ENCODE peak calls at places on chromosomes 11 and 22, in four cellular contexts. One of them, this sample, is unnamed.

GRCh38 chr11:131025020-131025419 is 108.7 kb upstream of the SNX19 start:
- DNase-seq in heart left ventricle: no peak
- DNase-seq in cardiac muscle cell: peak; percentile 36
- DNase-seq in spleen: no peak
- DNase-seq in this sample: no peak

GRCh38 chr11:14443642-14444041 is 56.0 kb downstream of the COPB1 start:
- DNase-seq in spleen: no peak
- DNase-seq in heart left ventricle: no peak
- DNase-seq in cardiac muscle cell: peak; percentile 38
- DNase-seq in this sample: no peak

GRCh38 chr11:20592741-20593140 is 6.7 kb upstream of the SLC6A5 start:
- DNase-seq in cardiac muscle cell: no peak
- DNase-seq in heart left ventricle: no peak
- DNase-seq in spleen: no peak
- DNase-seq in this sample: no peak

GRCh38 chr11:14373941-14374646 is 15.1 kb upstream of the RRAS2 start:
- DNase-seq in spleen: no peak
- DNase-seq in cardiac muscle cell: no peak
- DNase-seq in heart left ventricle: peak; percentile 36
- DNase-seq in this sample: no peak

GRCh38 chr22:20155330-20156041 is 4.6 kb upstream of the CCDC188 start:
- DNase-seq in heart left ventricle: peak; percentile 73
- DNase-seq in spleen: peak; percentile 90
- DNase-seq in cardiac muscle cell: no peak
- DNase-seq in this sample: no peak

GRCh38 chr11:119361056-119361787 is 14.7 kb upstream of the MFRP start:
- DNase-seq in heart left ventricle: peak; percentile 73
- DNase-seq in spleen: peak; percentile 37
- DNase-seq in cardiac muscle cell: peak; percentile 87
- DNase-seq in this sample: peak; percentile 91

GRCh38 chr11:100403817-100404216 is 283.3 kb upstream of the ARHGAP42 start:
- DNase-seq in heart left ventricle: no peak
- DNase-seq in cardiac muscle cell: peak; percentile 42
- DNase-seq in spleen: no peak
- DNase-seq in this sample: peak; percentile 73

GRCh38 chr11:79388201-79388600 is 52.6 kb downstream of the TENM4 start:
- DNase-seq in cardiac muscle cell: no peak
- DNase-seq in heart left ventricle: no peak
- DNase-seq in spleen: no peak
- DNase-seq in this sample: no peak

GRCh38 chr22:27206001-27206746 is 548.8 kb downstream of the MIAT start:
- DNase-seq in spleen: no peak
- DNase-seq in heart left ventricle: no peak
- DNase-seq in cardiac muscle cell: no peak
- DNase-seq in this sample: no peak

GRCh38 chr11:117734596-117734995 is 62.4 kb downstream of the DSCAML1 start:
- DNase-seq in spleen: peak; percentile 32
- DNase-seq in heart left ventricle: no peak
- DNase-seq in cardiac muscle cell: no peak
- DNase-seq in this sample: no peak

GRCh38 chr22:25716637-25717036 is 25.4 kb upstream of the MYO18B start:
- DNase-seq in spleen: no peak
- DNase-seq in heart left ventricle: no peak
- DNase-seq in cardiac muscle cell: no peak
- DNase-seq in this sample: no peak

GRCh38 chr11:8652140-8652539 is 30.3 kb downstream of the TRIM66 start:
- DNase-seq in spleen: no peak
- DNase-seq in cardiac muscle cell: no peak
- DNase-seq in heart left ventricle: no peak
- DNase-seq in this sample: no peak

GRCh38 chr11:71179877-71180276 is 72.5 kb downstream of the SHANK2 start:
- DNase-seq in heart left ventricle: no peak
- DNase-seq in cardiac muscle cell: no peak
- DNase-seq in spleen: no peak
- DNase-seq in this sample: peak; percentile 78

GRCh38 chr22:24894998-24895397 is 51.5 kb downstream of the LHFPL7 start:
- DNase-seq in heart left ventricle: peak; percentile 80
- DNase-seq in cardiac muscle cell: peak; percentile 21
- DNase-seq in spleen: no peak
- DNase-seq in this sample: no peak

GRCh38 chr11:70142171-70142875 is 60.8 kb upstream of the FADD start:
- DNase-seq in cardiac muscle cell: no peak
- DNase-seq in spleen: no peak
- DNase-seq in heart left ventricle: no peak
- DNase-seq in this sample: peak; percentile 39

GRCh38 chr11:101718406-101718805 is 134.6 kb upstream of the TRPC6 start:
- DNase-seq in heart left ventricle: no peak
- DNase-seq in cardiac muscle cell: no peak
- DNase-seq in spleen: no peak
- DNase-seq in this sample: no peak

GRCh38 chr22:19679476-19680099 is 34.7 kb upstream of the SEPTIN5 start:
- DNase-seq in spleen: peak; percentile 90
- DNase-seq in heart left ventricle: peak; percentile 44
- DNase-seq in cardiac muscle cell: peak; percentile 33
- DNase-seq in this sample: no peak

GRCh38 chr22:47171441-47172221 is 409.2 kb downstream of the TBC1D22A start:
- DNase-seq in spleen: peak; percentile 75
- DNase-seq in cardiac muscle cell: no peak
- DNase-seq in heart left ventricle: peak; percentile 6
- DNase-seq in this sample: no peak

GRCh38 chr11:78039919-78040671 is 17.0 kb upstream of the KCTD14 start:
- DNase-seq in cardiac muscle cell: peak; percentile 63
- DNase-seq in heart left ventricle: peak; percentile 56
- DNase-seq in spleen: peak; percentile 79
- DNase-seq in this sample: no peak

GRCh38 chr11:130852589-130852988 is 63.7 kb downstream of the SNX19 start:
- DNase-seq in heart left ventricle: no peak
- DNase-seq in spleen: no peak
- DNase-seq in cardiac muscle cell: no peak
- DNase-seq in this sample: no peak

GRCh38 chr22:19579113-19579811 is 55.1 kb upstream of the CLDN5 start:
- DNase-seq in heart left ventricle: no peak
- DNase-seq in cardiac muscle cell: no peak
- DNase-seq in spleen: no peak
- DNase-seq in this sample: no peak

GRCh38 chr11:69711824-69712801 is 8.3 kb upstream of the FGF19 start:
- DNase-seq in spleen: peak; percentile 68
- DNase-seq in heart left ventricle: no peak
- DNase-seq in cardiac muscle cell: no peak
- DNase-seq in this sample: no peak

GRCh38 chr11:15276616-15277015 is 161.9 kb downstream of the INSC start:
- DNase-seq in cardiac muscle cell: peak; percentile 26
- DNase-seq in heart left ventricle: no peak
- DNase-seq in spleen: no peak
- DNase-seq in this sample: peak; percentile 13

GRCh38 chr11:2390091-2390870 is 10.3 kb upstream of the TSSC4 start:
- DNase-seq in cardiac muscle cell: no peak
- DNase-seq in spleen: no peak
- DNase-seq in heart left ventricle: no peak
- DNase-seq in this sample: no peak

GRCh38 chr11:721913-722811 is 16.1 kb downstream of the EPS8L2 start:
- DNase-seq in spleen: peak; percentile 94
- DNase-seq in heart left ventricle: no peak
- DNase-seq in cardiac muscle cell: no peak
- DNase-seq in this sample: no peak

GRCh38 chr11:86737752-86738151 is 62.6 kb upstream of the PRSS23 start:
- DNase-seq in spleen: no peak
- DNase-seq in heart left ventricle: no peak
- DNase-seq in cardiac muscle cell: no peak
- DNase-seq in this sample: no peak

GRCh38 chr11:12288934-12289666 is 88.3 kb upstream of the PARVA start:
- DNase-seq in heart left ventricle: no peak
- DNase-seq in spleen: no peak
- DNase-seq in cardiac muscle cell: no peak
- DNase-seq in this sample: peak; percentile 37

GRCh38 chr11:103883856-103884255 is 152.6 kb upstream of the DDI1 start:
- DNase-seq in cardiac muscle cell: peak; percentile 24
- DNase-seq in heart left ventricle: no peak
- DNase-seq in spleen: no peak
- DNase-seq in this sample: no peak

GRCh38 chr11:108340958-108341357 is 118.1 kb downstream of the ATM start:
- DNase-seq in spleen: no peak
- DNase-seq in cardiac muscle cell: no peak
- DNase-seq in heart left ventricle: no peak
- DNase-seq in this sample: peak; percentile 88

GRCh38 chr22:19097518-19097917 is 24.7 kb downstream of the DGCR2 start:
- DNase-seq in heart left ventricle: no peak
- DNase-seq in cardiac muscle cell: no peak
- DNase-seq in spleen: no peak
- DNase-seq in this sample: no peak

GRCh38 chr11:57484141-57484710 is 23.9 kb downstream of the RTN4RL2 start:
- DNase-seq in heart left ventricle: no peak
- DNase-seq in spleen: peak; percentile 86
- DNase-seq in cardiac muscle cell: no peak
- DNase-seq in this sample: no peak

GRCh38 chr11:2237457-2238238 is 32.7 kb downstream of the ASCL2 start:
- DNase-seq in cardiac muscle cell: no peak
- DNase-seq in spleen: peak; percentile 47
- DNase-seq in heart left ventricle: no peak
- DNase-seq in this sample: no peak

GRCh38 chr11:63504054-63504453 is 1.8 kb upstream of the LGALS12 start:
- DNase-seq in spleen: no peak
- DNase-seq in heart left ventricle: no peak
- DNase-seq in cardiac muscle cell: no peak
- DNase-seq in this sample: no peak
- H3K4me3 ChIP-seq in spleen: no peak overlapping the region
- H3K4me3 ChIP-seq in heart left ventricle: no peak overlapping the region
- H3K4me3 ChIP-seq in cardiac muscle cell: no peak overlapping the region
- H3K4me3 ChIP-seq in this sample: no peak overlapping the region

GRCh38 chr22:37181681-37182080 is 6.4 kb downstream of the C1QTNF6 start:
- DNase-seq in heart left ventricle: no peak
- DNase-seq in spleen: no peak
- DNase-seq in cardiac muscle cell: no peak
- DNase-seq in this sample: no peak

GRCh38 chr22:37183432-37184379 is 4.3 kb downstream of the C1QTNF6 start:
- DNase-seq in cardiac muscle cell: no peak
- DNase-seq in heart left ventricle: no peak
- DNase-seq in spleen: peak; percentile 71
- DNase-seq in this sample: no peak

GRCh38 chr22:37182949-37183245 is 5.2 kb downstream of the C1QTNF6 start:
- DNase-seq in spleen: peak; percentile 69
- DNase-seq in heart left ventricle: no peak
- DNase-seq in cardiac muscle cell: no peak
- DNase-seq in this sample: no peak

GRCh38 chr22:37180531-37181231 is 7.4 kb downstream of the C1QTNF6 start:
- DNase-seq in heart left ventricle: no peak
- DNase-seq in cardiac muscle cell: no peak
- DNase-seq in spleen: peak; percentile 70
- DNase-seq in this sample: no peak

GRCh38 chr22:37182101-37182948 is 5.7 kb downstream of the C1QTNF6 start:
- DNase-seq in cardiac muscle cell: no peak
- DNase-seq in heart left ventricle: no peak
- DNase-seq in spleen: peak; percentile 71
- DNase-seq in this sample: no peak
- TF ChIP-seq CTCF in cardiac muscle cell: no peak
- TF ChIP-seq CTCF in heart left ventricle: no peak
- TF ChIP-seq CTCF in spleen: no peak
- TF ChIP-seq CTCF in this sample: no peak

DNA sequence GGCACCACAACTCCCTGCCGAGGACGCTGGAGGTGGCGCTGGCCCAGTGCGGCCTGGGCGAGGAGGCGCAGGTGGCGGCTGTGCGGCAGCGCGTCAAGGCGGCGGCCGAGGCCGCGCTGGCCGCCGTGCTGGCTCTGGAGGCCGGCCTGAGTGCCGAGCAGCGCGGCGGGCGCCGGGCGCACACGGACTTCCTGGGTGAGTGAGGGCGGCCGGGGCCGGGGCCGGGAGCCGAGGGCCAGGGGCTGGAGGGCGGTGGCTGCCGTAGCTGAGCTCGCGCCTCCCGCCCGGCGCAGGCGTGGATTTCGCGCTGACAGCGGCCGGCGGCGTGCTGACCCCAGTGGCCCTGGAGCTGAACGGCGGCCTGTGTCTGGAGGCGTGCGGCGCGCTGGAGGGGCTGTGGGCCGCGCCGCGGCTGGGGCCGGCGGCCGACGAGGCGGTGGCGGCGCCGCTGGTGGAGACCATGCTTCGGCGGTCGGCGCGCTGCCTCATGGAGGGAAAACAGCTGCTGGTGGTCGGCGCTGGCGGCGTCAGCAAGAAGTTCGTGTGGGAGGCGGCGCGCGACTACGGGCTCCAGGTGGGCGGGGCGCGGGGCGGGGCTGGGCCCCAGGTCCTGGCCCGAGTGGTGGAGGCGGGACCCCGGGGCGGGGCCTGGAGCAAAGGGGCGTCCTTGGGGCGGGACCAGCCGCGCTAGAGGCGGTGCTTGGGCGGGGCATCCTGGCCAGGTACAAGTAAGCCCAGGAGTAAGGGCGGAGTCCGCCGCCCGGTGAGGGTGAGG is 5.4 kb downstream of the CARNS1 start:
- DNase-seq in heart left ventricle: peak; percentile 96
- DNase-seq in cardiac muscle cell: peak; percentile 96
- DNase-seq in spleen: peak; percentile 100
- DNase-seq in this sample: peak; percentile 100
- H3K36me3 ChIP-seq in heart left ventricle: no peaks in the 10 kb centered on the region
- H3K36me3 ChIP-seq in cardiac muscle cell: no peaks in the 10 kb centered on the region
- H3K36me3 ChIP-seq in spleen: no peaks in the 10 kb centered on the region
- H3K36me3 ChIP-seq in this sample: no peaks in the 10 kb centered on the region

GRCh38 chr11:10197091-10197490 is 96.9 kb downstream of the SBF2 start:
- DNase-seq in cardiac muscle cell: no peak
- DNase-seq in heart left ventricle: no peak
- DNase-seq in spleen: no peak
- DNase-seq in this sample: no peak

DNA sequence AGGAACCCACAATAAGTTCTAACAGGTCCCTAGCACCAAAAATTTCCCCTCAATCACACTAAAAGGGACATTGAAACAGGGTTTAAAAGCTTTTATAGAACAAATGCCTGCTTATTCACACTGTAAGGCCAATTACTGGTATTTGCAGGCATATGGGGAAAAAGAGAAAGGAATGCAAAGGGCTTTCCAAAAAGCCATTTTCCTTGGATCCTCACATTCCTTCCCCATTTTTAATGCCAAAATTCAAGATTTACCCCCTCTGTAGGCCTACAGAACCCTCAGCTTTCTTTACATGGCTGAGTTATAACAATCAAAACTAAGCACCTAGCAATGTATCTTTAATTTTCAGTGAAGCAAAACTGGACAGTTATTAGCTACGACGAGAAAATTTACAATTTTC is 102.0 kb downstream of the SBF2 start:
- DNase-seq in spleen: no peak
- DNase-seq in heart left ventricle: no peak
- DNase-seq in cardiac muscle cell: no peak
- DNase-seq in this sample: no peak
- H3K4me3 ChIP-seq in spleen: no peak overlapping the region
- H3K4me3 ChIP-seq in heart left ventricle: no peak overlapping the region
- H3K4me3 ChIP-seq in cardiac muscle cell: no peak overlapping the region
- H3K4me3 ChIP-seq in this sample: no peak overlapping the region

GRCh38 chr22:44046485-44047141 is 22.5 kb downstream of the PARVB start:
- DNase-seq in cardiac muscle cell: no peak
- DNase-seq in spleen: no peak
- DNase-seq in heart left ventricle: peak; percentile 52
- DNase-seq in this sample: no peak
- TF ChIP-seq CTCF in cardiac muscle cell: no peak
- TF ChIP-seq CTCF in spleen: no peak
- TF ChIP-seq CTCF in heart left ventricle: no peak
- TF ChIP-seq CTCF in this sample: no peak